ENCODE peak calls at places on chromosomes 7 and 10, in nine cellular contexts. T, R, G, K, S, Q, A, X and M are unnamed samples.

GRCh38 chr7:73828107-73828803 is 2.5 kb upstream of the CLDN4 start:
- DNase-seq in T (peak; percentile 93), R (no peak), G (no peak), K (peak; percentile 87), S (peak; percentile 64), Q (peak; percentile 87), A (no peak), X (peak; percentile 75), M (no peak)

GRCh38 chr7:54904130-54904529 is 114.7 kb upstream of the EGFR start:
- DNase-seq in T (no peak), R (no peak), G (no peak), K (no peak), S (peak; percentile 97), Q (peak; percentile 87), A (no peak), X (no peak), M (no peak)

GRCh38 chr7:70434376-70434775 is 697.6 kb upstream of the GALNT17 start:
- DNase-seq in T (no peak), R (no peak), G (no peak), K (no peak), S (no peak), Q (no peak), A (no peak), X (no peak), M (no peak)

GRCh38 chr7:121097577-121097976 is 109.1 kb downstream of the CPED1 start:
- DNase-seq in T (no peak), R (no peak), G (no peak), K (no peak), S (no peak), Q (no peak), A (no peak), X (no peak), M (no peak)

GRCh38 chr7:50502947-50503346 is 52.8 kb upstream of the FIGNL1 start:
- DNase-seq in T (no peak), R (no peak), G (no peak), K (no peak), S (no peak), Q (no peak), A (peak; percentile 74), X (no peak), M (no peak)

GRCh38 chr10:10992961-10993714 is 24.5 kb upstream of the CELF2 start:
- DNase-seq in T (no peak), R (no peak), G (no peak), K (no peak), S (no peak), Q (no peak), A (no peak), X (no peak), M (no peak)

GRCh38 chr7:148380581-148381419 is 209.8 kb upstream of the C7orf33 start:
- DNase-seq in T (no peak), R (no peak), G (no peak), K (no peak), S (no peak), Q (no peak), A (no peak), X (no peak), M (no peak)

GRCh38 chr10:118013078-118013568 is 33.6 kb downstream of the RAB11FIP2 start:
- DNase-seq in T (no peak), R (no peak), G (no peak), K (no peak), S (no peak), Q (no peak), A (no peak), X (no peak), M (no peak)

GRCh38 chr10:13880760-13881159 is 294.0 kb downstream of the PRPF18 start:
- DNase-seq in T (no peak), R (no peak), G (no peak), K (no peak), S (no peak), Q (no peak), A (no peak), X (no peak), M (no peak)

GRCh38 chr10:13882112-13882711 is 295.4 kb downstream of the PRPF18 start:
- DNase-seq in T (no peak), R (no peak), G (no peak), K (peak; percentile 94), S (peak; percentile 98), Q (peak; percentile 86), A (peak; percentile 69), X (no peak), M (no peak)

GRCh38 chr10:13872411-13872810 is 285.6 kb downstream of the PRPF18 start:
- DNase-seq in T (no peak), R (no peak), G (no peak), K (no peak), S (no peak), Q (no peak), A (no peak), X (no peak), M (no peak)

GRCh38 chr10:13873201-13873600 is 286.4 kb downstream of the PRPF18 start:
- DNase-seq in T (no peak), R (no peak), G (no peak), K (no peak), S (no peak), Q (no peak), A (no peak), X (no peak), M (no peak)

DNA sequence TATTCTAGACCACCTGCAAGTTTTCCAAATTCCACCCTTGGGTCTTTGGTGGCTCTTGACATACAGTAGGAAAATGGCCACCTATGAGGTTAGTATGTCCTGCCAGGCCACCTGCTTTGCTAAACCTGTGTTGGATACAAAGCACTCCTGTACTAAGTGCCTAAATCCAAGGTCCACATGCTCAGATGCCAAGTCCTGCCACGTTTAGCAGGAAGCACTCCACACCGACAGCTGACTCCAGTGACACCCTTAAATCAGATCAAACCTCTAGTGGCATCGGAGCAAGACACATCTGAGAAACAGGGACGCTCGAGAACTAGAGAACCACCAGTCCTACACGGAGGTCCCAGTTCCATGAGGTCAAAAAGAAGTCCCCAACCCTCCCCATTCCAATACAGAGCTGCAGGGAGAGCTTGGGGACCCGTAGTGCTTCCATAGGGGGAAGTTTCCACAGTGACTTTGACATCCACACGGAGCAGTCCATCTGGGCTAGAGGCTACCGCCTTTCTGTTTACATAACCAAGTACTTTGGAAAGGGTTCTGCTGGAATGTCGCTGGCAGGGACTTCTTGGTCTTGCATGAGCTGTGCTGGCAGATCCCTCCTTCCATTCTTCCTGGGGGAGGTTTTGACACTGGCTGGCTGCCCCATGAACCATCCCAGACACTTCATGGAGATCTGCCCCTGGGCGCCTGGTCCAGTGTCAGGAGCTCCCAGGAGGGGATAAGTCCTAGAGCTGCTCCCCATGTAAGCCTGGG is 290.6 kb downstream of the PRPF18 start:
- DNase-seq in T (no peak), R (no peak), G (no peak), K (no peak), S (peak; percentile 57), Q (no peak), A (peak; percentile 84), X (no peak), M (no peak)
- H3K27ac ChIP-seq in T (no peak overlapping the region), R (peak overlapping the region; percentile 73), G (no peak overlapping the region), K (no peak overlapping the region), S (no peak overlapping the region), Q (no peak overlapping the region), A (peak overlapping the region; percentile 53), X (no peak overlapping the region), M (no peak overlapping the region)

GRCh38 chr10:82821043-82821442 is 946.0 kb downstream of the NRG3 start:
- DNase-seq in T (no peak), R (no peak), G (no peak), K (no peak), S (no peak), Q (no peak), A (no peak), X (no peak), M (no peak)

GRCh38 chr10:82827901-82828300 is 952.9 kb downstream of the NRG3 start:
- DNase-seq in T (no peak), R (no peak), G (no peak), K (no peak), S (no peak), Q (no peak), A (no peak), X (no peak), M (no peak)

GRCh38 chr10:82826132-82826531 is 951.1 kb downstream of the NRG3 start:
- DNase-seq in T (no peak), R (no peak), G (no peak), K (peak; percentile 90), S (no peak), Q (peak; percentile 97), A (no peak), X (no peak), M (no peak)
- H3K9me3 ChIP-seq in T (no peaks in the 10 kb centered on the region), R (no peaks in the 10 kb centered on the region), G (no peaks in the 10 kb centered on the region), K (no peaks in the 10 kb centered on the region), S (peaks cover 14% of the 10 kb centered on the region), Q (no peaks in the 10 kb centered on the region), A (no peaks in the 10 kb centered on the region), X (no peaks in the 10 kb centered on the region), M (no peaks in the 10 kb centered on the region)

GRCh38 chr10:102775201-102775972 is 31.6 kb downstream of the WBP1L start:
- DNase-seq in T (no peak), R (no peak), G (no peak), K (no peak), S (peak; percentile 15), Q (no peak), A (peak; percentile 94), X (no peak), M (no peak)

GRCh38 chr10:102776779-102777417 is 33.1 kb downstream of the WBP1L start:
- DNase-seq in T (peak; percentile 47), R (peak; percentile 89), G (no peak), K (peak; percentile 91), S (peak; percentile 98), Q (peak; percentile 89), A (peak; percentile 98), X (peak; percentile 67), M (peak; percentile 97)

GRCh38 chr10:102777696-102778530 is 34.2 kb downstream of the WBP1L start:
- DNase-seq in T (no peak), R (no peak), G (no peak), K (no peak), S (no peak), Q (peak; percentile 92), A (no peak), X (no peak), M (no peak)

GRCh38 chr10:102773986-102774385 is 30.2 kb downstream of the WBP1L start:
- DNase-seq in T (no peak), R (no peak), G (no peak), K (no peak), S (peak; percentile 23), Q (no peak), A (no peak), X (no peak), M (no peak)

DNA sequence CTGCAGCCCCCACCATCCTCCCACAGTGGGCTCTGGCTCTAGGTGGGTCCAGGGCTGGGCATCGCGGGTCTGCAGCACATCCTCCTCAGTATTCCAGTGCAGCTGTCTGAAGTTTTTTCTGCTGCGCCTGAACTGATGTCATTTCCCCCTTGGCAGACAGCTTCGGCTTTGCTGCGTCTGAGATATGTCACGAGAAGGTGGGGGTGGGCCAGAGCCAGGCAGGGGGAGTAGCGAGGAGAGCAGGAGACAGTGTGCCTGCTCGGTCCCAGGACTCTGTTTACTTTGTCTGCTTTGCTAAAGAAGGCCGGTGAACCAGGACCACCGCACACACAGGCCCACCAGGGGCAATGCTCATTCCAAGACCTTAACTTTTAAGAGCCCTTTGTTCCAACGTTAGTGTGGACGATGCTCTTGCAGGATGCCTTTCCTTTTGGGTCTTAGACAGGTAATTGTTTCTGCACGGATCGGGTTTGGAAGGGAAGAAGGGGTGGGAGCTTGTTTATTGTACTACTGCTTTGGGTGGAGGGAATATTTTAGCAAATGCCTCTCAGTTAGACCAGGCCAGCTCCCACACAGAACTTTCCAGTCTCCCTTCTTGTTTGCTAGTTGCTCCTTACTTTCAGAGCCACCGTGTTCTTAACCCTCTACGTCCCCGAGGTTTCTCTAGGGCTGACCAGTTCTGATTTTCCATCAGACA is 32.4 kb downstream of the WBP1L start:
- DNase-seq in T (peak; percentile 66), R (peak; percentile 51), G (no peak), K (no peak), S (peak; percentile 91), Q (peak; percentile 46), A (peak; percentile 97), X (peak; percentile 22), M (peak; percentile 85)
- H3K4me1 ChIP-seq in T (peaks cover 46% of the 10 kb centered on the region), R (peaks cover 58% of the 10 kb centered on the region), G (peaks cover 37% of the 10 kb centered on the region), K (peaks cover 45% of the 10 kb centered on the region), S (peaks cover 22% of the 10 kb centered on the region), Q (peaks cover 59% of the 10 kb centered on the region), A (no peaks in the 10 kb centered on the region), X (peaks cover 49% of the 10 kb centered on the region), M (peaks cover 41% of the 10 kb centered on the region)

GRCh38 chr7:135706038-135706742 is 21.8 kb downstream of the SLC13A4 start:
- DNase-seq in T (no peak), R (no peak), G (no peak), K (no peak), S (no peak), Q (no peak), A (no peak), X (no peak), M (no peak)
- H3K27ac ChIP-seq in T (no peak overlapping the region), R (no peak overlapping the region), G (no peak overlapping the region), K (no peak overlapping the region), S (peak overlapping the region; percentile 7), Q (peak overlapping the region; percentile 25), A (no peak overlapping the region), X (no peak overlapping the region), M (no peak overlapping the region)